ENCODE peak calls at places on chromosomes 6 and 20, in ten cellular contexts. X is fibroblast of lung, M is left ventricle myocardium inferior, R is tibial nerve, K is gastrocnemius medialis, V is cardiac muscle cell, Q is body of pancreas, Y is prostate gland, N is stomach, S is tibial artery. P is an unnamed sample. For H3K36me3, the result is how much of the 10 kb centered on the place peaks cover.

GRCh38 chr6:119742188-119742803 is 392.7 kb upstream of the MAN1A1 start:
- DNase-seq in X (peak), M (peak), R (peak), K (no peak), V (peak), Q (peak), Y (peak), N (peak), S (peak), P (peak)

GRCh38 chr20:51666126-51666525 is 102.1 kb downstream of the ATP9A start:
- DNase-seq in X (no peak), M (no peak), R (no peak), K (no peak), V (no peak), Q (no peak), Y (no peak), N (no peak), S (no peak), P (peak)

GRCh38 chr6:106757267-106757666 is 127.9 kb downstream of the QRSL1 start:
- DNase-seq in X (no peak), M (no peak), R (no peak), K (no peak), V (no peak), Q (peak), Y (peak), N (no peak), S (no peak), P (peak)

GRCh38 chr6:25928562-25929324 is 1.7 kb downstream of the SLC17A2 start:
- DNase-seq in X (no peak), M (no peak), R (no peak), K (no peak), V (no peak), Q (no peak), Y (no peak), N (no peak), S (no peak), P (no peak)

GRCh38 chr20:53643031-53643832 is 49.6 kb upstream of the ZNF217 start:
- DNase-seq in X (peak), M (no peak), R (no peak), K (no peak), V (no peak), Q (peak), Y (peak), N (peak), S (no peak), P (peak)

GRCh38 chr6:73511796-73512195 is 9.0 kb downstream of the EEF1A1 start:
- DNase-seq in X (no peak), M (no peak), R (no peak), K (no peak), V (no peak), Q (no peak), Y (no peak), N (no peak), S (no peak), P (no peak)

GRCh38 chr20:10848810-10849370 is 175.1 kb upstream of the JAG1 start:
- DNase-seq in X (peak), M (peak), R (no peak), K (no peak), V (no peak), Q (peak), Y (no peak), N (no peak), S (no peak), P (peak)

GRCh38 chr20:52172392-52173047 is 19.1 kb downstream of the ZFP64 start:
- DNase-seq in X (no peak), M (no peak), R (no peak), K (no peak), V (no peak), Q (no peak), Y (no peak), N (no peak), S (no peak), P (no peak)

GRCh38 chr6:33061987-33062386 is 11.5 kb downstream of the HLA-DPA1 start:
- DNase-seq in X (peak), M (no peak), R (no peak), K (no peak), V (no peak), Q (no peak), Y (no peak), N (no peak), S (no peak), P (peak)

GRCh38 chr6:136607204-136607931 is 57.1 kb upstream of the MAP7 start:
- DNase-seq in X (peak), M (no peak), R (no peak), K (no peak), V (no peak), Q (peak), Y (peak), N (no peak), S (no peak), P (peak)

GRCh38 chr6:162184465-162184864 is 543.1 kb downstream of the PRKN start:
- DNase-seq in X (no peak), M (no peak), R (no peak), K (no peak), V (no peak), Q (peak), Y (no peak), N (no peak), S (no peak), P (no peak)

GRCh38 chr6:41428995-41429417 is 93.6 kb downstream of the NCR2 start:
- DNase-seq in X (peak), M (peak), R (peak), K (no peak), V (no peak), Q (no peak), Y (no peak), N (no peak), S (peak), P (peak)
- H3K4me3 ChIP-seq in X (no peak), M (peak), R (no peak), K (no peak), V (no peak), Q (no peak), Y (no peak), N (no peak), S (peak), P (no peak)

DNA sequence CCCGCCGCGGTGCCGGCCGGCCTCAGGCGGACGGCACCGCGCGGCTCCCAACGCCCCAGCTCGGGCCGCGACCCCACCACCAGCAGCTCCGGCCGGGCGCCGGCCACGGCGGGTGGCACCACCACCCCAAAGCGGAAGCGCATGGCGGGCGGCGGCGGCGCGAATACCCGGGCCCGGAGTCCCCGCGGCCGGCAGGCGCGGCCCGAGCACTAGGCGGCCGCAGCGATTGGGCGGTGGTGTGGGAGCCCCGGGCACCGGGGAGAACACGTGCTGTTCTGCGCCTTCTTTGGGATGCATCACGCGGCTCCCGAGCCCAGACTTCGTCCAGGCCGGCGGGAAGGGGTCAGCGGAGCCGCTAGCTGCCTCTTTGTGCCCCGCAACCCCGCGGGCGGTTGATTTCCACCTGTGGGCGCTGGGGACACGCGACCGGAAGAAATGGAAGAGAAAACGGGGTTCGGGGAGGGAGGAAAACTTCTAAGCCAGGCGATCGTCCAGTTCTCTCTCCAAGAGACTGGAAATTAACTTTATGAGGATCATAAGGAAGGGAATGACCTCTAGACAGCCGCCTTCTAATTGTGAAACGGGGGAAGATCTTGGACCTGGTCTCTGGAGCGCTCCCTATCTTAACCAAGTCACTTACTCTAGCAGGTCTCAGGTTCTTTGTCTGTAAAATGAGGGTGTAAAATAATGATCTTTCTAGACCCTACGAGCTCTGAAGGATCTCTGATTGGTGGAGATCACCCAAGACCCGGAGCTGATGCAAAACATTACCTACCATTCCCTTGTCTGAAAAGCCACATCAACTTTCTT is at the start of gene EPM2A:
- DNase-seq in X (peak), M (peak), R (peak), K (peak), V (peak), Q (peak), Y (peak), N (peak), S (peak), P (peak)
- TF ChIP-seq CTCF in X (no peak), M (peak), R (no peak), K (no peak), V (no peak), Q (no peak), Y (no peak), N (peak), S (peak), P (no peak)

GRCh38 chr20:47263502-47264084 is 92.9 kb downstream of the ZMYND8 start:
- DNase-seq in X (no peak), M (no peak), R (no peak), K (no peak), V (no peak), Q (no peak), Y (no peak), N (no peak), S (no peak), P (no peak)
- H3K36me3 ChIP-seq in X (under half), M (under half), R (under half), K (under half), V (under half), Q (under half), Y (under half), N (half or more), S (under half), P (under half)

GRCh38 chr6:143536866-143537691 is 25.6 kb upstream of the FUCA2 start:
- DNase-seq in X (peak), M (peak), R (peak), K (peak), V (peak), Q (peak), Y (peak), N (peak), S (peak), P (peak)
- H3K4me3 ChIP-seq in X (peak), M (peak), R (peak), K (peak), V (peak), Q (no peak), Y (peak), N (peak), S (peak), P (peak)